ENCODE peak calls at places on chromosome 3, in nine cellular contexts. S is astrocyte of the spinal cord, T is colonic mucosa, G is RWPE2, M is psoas muscle, V is mucosa of descending colon, C is tibial artery, E is D721Med, Y is heart right ventricle. P is an unnamed sample.

GRCh38 chr3:134650431-134651346 is at the start of gene KY:
- DNase-seq in C (no peak), S (peak), T (no peak), Y (peak), M (peak), E (peak), V (peak), G (no peak), P (no peak)

GRCh38 chr3:140470211-140470610 is 207.7 kb upstream of the TRIM42 start:
- DNase-seq in E (no peak), M (no peak), C (no peak), Y (no peak), G (no peak), S (no peak), V (no peak), T (no peak), P (no peak)

GRCh38 chr3:149131594-149131993 is 2.2 kb downstream of the HPS3 start:
- DNase-seq in E (no peak), M (no peak), T (no peak), C (no peak), Y (no peak), S (no peak), G (no peak), V (no peak), P (no peak)

GRCh38 chr3:148379763-148380162 is 317.9 kb upstream of the AGTR1 start:
- DNase-seq in E (no peak), S (peak), V (peak), G (no peak), T (no peak), C (no peak), Y (no peak), M (no peak), P (peak)

GRCh38 chr3:112134335-112135124 is 1.5 kb upstream of the GCSAM start:
- DNase-seq in E (no peak), Y (no peak), T (no peak), V (no peak), M (no peak), S (no peak), G (no peak), C (no peak), P (no peak)

GRCh38 chr3:132730891-132731580 is 8.8 kb upstream of the NPHP3 start:
- DNase-seq in M (no peak), E (no peak), T (no peak), G (no peak), S (peak), C (no peak), Y (no peak), V (no peak), P (peak)

GRCh38 chr3:41682996-41683395 is 278.9 kb downstream of the ULK4 start:
- DNase-seq in E (no peak), Y (no peak), M (no peak), T (no peak), V (no peak), S (peak), C (no peak), G (no peak), P (peak)

GRCh38 chr3:139441656-139442055 is 34.7 kb downstream of the RBP2 start:
- DNase-seq in S (no peak), V (no peak), E (no peak), M (no peak), G (no peak), C (no peak), T (no peak), Y (no peak), P (no peak)

GRCh38 chr3:176663376-176663775 is 533.9 kb downstream of the TBL1XR1 start:
- DNase-seq in V (no peak), Y (no peak), C (no peak), S (peak), T (no peak), M (no peak), G (no peak), E (no peak), P (no peak)

GRCh38 chr3:123629747-123630047 is 44.8 kb upstream of the HACD2 start:
- DNase-seq in V (no peak), Y (no peak), G (no peak), C (no peak), E (no peak), T (no peak), M (no peak), S (no peak), P (no peak)

GRCh38 chr3:197224034-197224444 is 74.4 kb downstream of the DLG1 start:
- DNase-seq in T (no peak), C (no peak), M (no peak), S (peak), E (no peak), G (no peak), V (no peak), Y (no peak), P (peak)

GRCh38 chr3:142990706-142991105 is 10.7 kb upstream of the U2SURP start:
- DNase-seq in T (no peak), V (no peak), C (no peak), M (no peak), E (no peak), S (no peak), Y (no peak), G (no peak), P (no peak)

GRCh38 chr3:135240426-135240825 is 445.4 kb downstream of the EPHB1 start:
- DNase-seq in Y (no peak), T (no peak), M (no peak), S (no peak), V (no peak), C (no peak), G (no peak), E (no peak), P (no peak)

GRCh38 chr3:55461896-55462295 is 25.2 kb downstream of the WNT5A start:
- DNase-seq in G (no peak), S (peak), T (no peak), Y (no peak), E (no peak), V (no peak), C (no peak), M (no peak), P (peak)

GRCh38 chr3:70861234-70861633 is 548.8 kb upstream of the MDFIC2 start:
- DNase-seq in G (no peak), C (no peak), Y (no peak), V (no peak), M (no peak), E (no peak), S (peak), T (no peak), P (peak)

GRCh38 chr3:187734841-187735240 is 10.4 kb downstream of the BCL6 start:
- DNase-seq in M (no peak), G (no peak), V (no peak), S (no peak), Y (no peak), T (no peak), C (no peak), E (no peak), P (no peak)

GRCh38 chr3:68059628-68060027 is 405.2 kb upstream of the SUCLG2 start:
- DNase-seq in G (no peak), C (no peak), M (no peak), T (no peak), V (no peak), Y (no peak), S (no peak), E (no peak), P (no peak)

GRCh38 chr3:53856964-53857363 is 10.6 kb downstream of the IL17RB start:
- DNase-seq in M (no peak), T (no peak), G (no peak), S (no peak), E (no peak), Y (no peak), C (no peak), V (no peak), P (no peak)

GRCh38 chr3:41148901-41149300 is 50.4 kb upstream of the CTNNB1 start:
- DNase-seq in Y (no peak), S (no peak), C (no peak), T (no peak), G (no peak), V (no peak), E (no peak), M (no peak), P (no peak)

GRCh38 chr3:55000546-55000945 is 72.7 kb upstream of the LRTM1 start:
- DNase-seq in S (peak), Y (no peak), V (peak), E (peak), C (no peak), M (no peak), T (no peak), G (no peak), P (peak)

GRCh38 chr3:9552252-9552999 is 1.2 kb downstream of the LHFPL4 start:
- DNase-seq in V (peak), M (peak), G (peak), S (peak), T (peak), E (peak), C (no peak), Y (peak), P (no peak)

GRCh38 chr3:119145500-119146167 is at the start of gene TEX55:
- DNase-seq in V (peak), Y (peak), T (peak), E (peak), C (no peak), S (peak), G (no peak), M (no peak), P (peak)

GRCh38 chr3:29525254-29525881 is 244.5 kb downstream of the RBMS3 start:
- DNase-seq in E (no peak), G (no peak), M (peak), Y (peak), V (peak), T (peak), S (peak), C (peak), P (peak)

GRCh38 chr3:173739716-173740115 is 342.2 kb downstream of the NLGN1 start:
- DNase-seq in G (no peak), C (no peak), M (no peak), V (no peak), Y (no peak), E (no peak), T (no peak), S (peak), P (peak)

GRCh38 chr3:99624536-99625236 is 13.7 kb upstream of the COL8A1 start:
- DNase-seq in G (no peak), T (no peak), S (no peak), C (no peak), Y (no peak), M (no peak), V (no peak), E (no peak), P (no peak)

GRCh38 chr3:47276558-47276957 is 6.0 kb downstream of the KIF9 start:
- DNase-seq in G (no peak), C (no peak), Y (no peak), E (no peak), M (no peak), V (no peak), T (no peak), S (no peak), P (no peak)

GRCh38 chr3:99472385-99472784 is 166.0 kb upstream of the COL8A1 start:
- DNase-seq in S (no peak), T (no peak), M (no peak), C (peak), Y (no peak), V (no peak), G (no peak), E (no peak), P (no peak)

GRCh38 chr3:103393395-103394186 is 958.8 kb downstream of the ZPLD1 start:
- DNase-seq in C (no peak), E (no peak), T (no peak), V (no peak), M (no peak), G (no peak), Y (no peak), S (peak), P (no peak)

GRCh38 chr3:14288833-14289451 is 110.3 kb downstream of the LSM3 start:
- DNase-seq in E (no peak), M (no peak), V (no peak), Y (no peak), G (no peak), S (no peak), C (no peak), T (no peak), P (no peak)

GRCh38 chr3:150249776-150250175 is 158.3 kb upstream of the TSC22D2 start:
- DNase-seq in T (no peak), G (no peak), M (no peak), E (no peak), C (no peak), S (no peak), Y (no peak), V (no peak), P (no peak)

GRCh38 chr3:196501316-196502064 is 2.1 kb downstream of the RNF168 start:
- DNase-seq in T (peak), Y (no peak), V (peak), C (no peak), G (no peak), E (no peak), M (peak), S (peak), P (peak)

GRCh38 chr3:54563661-54564200 is 364.1 kb downstream of the LRTM1 start:
- DNase-seq in E (no peak), M (no peak), Y (no peak), C (no peak), S (no peak), G (no peak), V (no peak), T (no peak), P (no peak)

GRCh38 chr3:13461169-13462124 is 18.7 kb upstream of the HDAC11 start:
- DNase-seq in S (peak), T (peak), C (no peak), G (no peak), V (peak), E (peak), Y (peak), M (peak), P (peak)

GRCh38 chr3:52193059-52193458 is 4.9 kb upstream of the ALAS1 start:
- DNase-seq in V (no peak), E (no peak), S (no peak), T (no peak), G (no peak), Y (peak), C (no peak), M (peak), P (peak)

GRCh38 chr3:30004481-30004880 is 601.9 kb upstream of the TGFBR2 start:
- DNase-seq in Y (no peak), T (no peak), S (no peak), E (no peak), G (no peak), V (no peak), C (no peak), M (no peak), P (peak)

GRCh38 chr3:25855281-25855680 is 65.4 kb downstream of the OXSM start:
- DNase-seq in T (no peak), S (no peak), Y (no peak), E (no peak), C (no peak), M (no peak), V (no peak), G (no peak), P (no peak)

GRCh38 chr3:12679468-12679867 is 15.6 kb upstream of the RAF1 start:
- DNase-seq in E (no peak), Y (no peak), M (peak), G (peak), S (peak), C (no peak), T (no peak), V (no peak), P (peak)

GRCh38 chr3:190443257-190443656 is 6.4 kb downstream of the TMEM207 start:
- DNase-seq in S (no peak), V (no peak), Y (no peak), C (no peak), T (no peak), G (no peak), E (no peak), M (no peak), P (no peak)
- TF ChIP-seq CTCF in S (peak), V (no peak), Y (no peak), C (no peak), T (no peak), G (peak), E (peak), M (no peak), P (peak)

GRCh38 chr3:129975332-129976090 is 991 bp downstream of the TRH start:
- DNase-seq in T (no peak), S (no peak), V (no peak), G (no peak), Y (peak), E (no peak), C (peak), M (peak), P (no peak)
- TF ChIP-seq CTCF in T (no peak), S (no peak), V (no peak), G (no peak), Y (no peak), E (no peak), C (no peak), M (no peak), P (no peak)

GRCh38 chr3:184228376-184229137 is 828 bp upstream of the VWA5B2 start:
- DNase-seq in G (no peak), M (no peak), S (no peak), Y (no peak), V (no peak), E (no peak), T (no peak), C (no peak), P (no peak)

GRCh38 chr3:184227481-184227935 is 1.9 kb upstream of the VWA5B2 start:
- DNase-seq in Y (no peak), G (no peak), M (no peak), C (no peak), T (no peak), E (no peak), V (peak), S (no peak), P (no peak)

GRCh38 chr3:184230603-184231528 is 1.5 kb downstream of the VWA5B2 start:
- DNase-seq in V (peak), Y (no peak), C (no peak), T (peak), S (no peak), M (no peak), G (peak), E (no peak), P (no peak)

GRCh38 chr3:184230081-184230602 is 757 bp downstream of the VWA5B2 start:
- DNase-seq in Y (no peak), T (no peak), E (peak), M (no peak), C (no peak), V (no peak), S (no peak), G (no peak), P (no peak)

GRCh38 chr3:184229424-184230080 is at the start of gene VWA5B2:
- DNase-seq in M (peak), Y (peak), C (no peak), S (peak), V (peak), T (peak), E (peak), G (peak), P (peak)
- TF ChIP-seq CTCF in M (peak), Y (peak), C (no peak), S (no peak), V (no peak), T (no peak), E (no peak), G (no peak), P (no peak)

DNA sequence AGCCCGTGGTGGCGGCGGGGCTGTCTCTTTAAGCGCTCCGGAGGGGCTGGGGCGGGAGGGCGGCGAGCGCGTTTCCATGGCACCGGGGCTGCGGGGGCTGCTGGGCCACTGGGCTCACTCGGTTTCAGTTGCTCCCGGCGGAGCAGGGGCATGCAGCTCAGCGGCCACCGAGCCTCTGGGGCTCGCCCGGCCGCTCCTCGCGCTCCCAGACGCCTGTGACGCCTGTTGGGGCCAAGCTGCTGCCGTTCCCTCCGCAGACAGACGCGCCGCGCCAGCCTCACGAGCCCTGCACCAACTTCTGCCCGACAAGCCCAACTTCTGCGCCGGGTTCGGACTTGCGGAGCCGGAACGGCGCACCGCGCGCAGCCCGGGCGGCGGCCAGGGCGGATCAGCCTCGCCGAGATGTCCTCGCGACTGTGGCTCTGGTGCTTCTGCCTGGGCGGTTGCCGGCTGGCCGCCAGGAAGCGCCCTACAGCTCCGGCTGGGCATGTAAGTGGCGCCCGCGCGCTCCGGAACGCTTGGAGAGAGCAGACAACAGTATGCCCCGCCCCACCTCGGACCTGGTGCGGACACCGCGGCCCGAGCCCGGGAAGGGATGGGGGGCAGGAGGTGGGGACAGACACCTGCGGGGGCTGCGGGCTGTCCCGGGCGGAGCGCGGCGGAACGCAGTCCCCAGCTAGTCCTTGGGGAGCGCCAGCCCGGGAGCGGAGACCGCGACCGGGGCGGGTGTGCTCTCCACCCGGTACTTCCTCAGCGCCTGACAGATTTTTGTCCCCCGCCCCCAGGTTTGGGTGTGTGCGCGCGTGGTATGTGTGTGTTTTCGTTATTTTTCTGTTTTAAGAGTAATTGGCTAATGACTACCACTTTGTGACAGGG is 154.1 kb upstream of the GOLIM4 start:
- DNase-seq in M (peak), C (peak), V (peak), S (peak), E (peak), G (peak), T (peak), Y (peak), P (peak)
- TF ChIP-seq CTCF in M (peak), C (no peak), V (no peak), S (peak), E (peak), G (peak), T (peak), Y (peak), P (peak)

DNA sequence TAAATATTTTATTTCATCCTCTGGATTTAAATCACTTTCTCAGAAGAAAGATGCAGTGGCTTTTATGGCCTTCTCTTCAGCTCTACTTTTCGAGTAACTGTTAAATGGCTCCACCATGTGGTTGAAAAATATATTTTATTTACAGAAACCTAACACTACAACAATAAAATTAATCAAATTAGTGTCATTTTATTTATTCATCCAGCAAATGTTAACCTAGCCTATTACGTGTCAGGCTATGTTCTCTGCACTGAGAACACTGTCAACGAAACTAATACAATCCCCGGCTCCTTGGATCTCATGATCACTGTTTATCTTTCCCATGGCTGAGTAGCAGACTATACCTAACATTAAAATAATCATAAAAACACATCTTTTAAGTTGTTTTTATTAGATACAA is 148.0 kb upstream of the OSTN start:
- DNase-seq in M (no peak), S (peak), V (no peak), Y (no peak), E (no peak), C (no peak), T (no peak), G (no peak), P (peak)
- TF ChIP-seq CTCF in M (peak), S (peak), V (no peak), Y (peak), E (peak), C (peak), T (peak), G (peak), P (peak)

GRCh38 chr3:45716790-45717336 is 27.7 kb downstream of the SACM1L start:
- DNase-seq in V (no peak), G (no peak), S (no peak), C (no peak), T (no peak), E (no peak), Y (no peak), M (no peak), P (no peak)
- TF ChIP-seq CTCF in V (no peak), G (no peak), S (no peak), C (no peak), T (no peak), E (no peak), Y (no peak), M (no peak), P (no peak)

GRCh38 chr3:126941721-126942270 is 41.1 kb upstream of the PLXNA1 start:
- DNase-seq in V (no peak), M (no peak), Y (no peak), E (no peak), S (no peak), T (no peak), C (no peak), G (no peak), P (no peak)

GRCh38 chr3:126938520-126939346 is 44.2 kb upstream of the PLXNA1 start:
- DNase-seq in C (peak), V (peak), M (no peak), S (no peak), T (peak), E (no peak), G (no peak), Y (no peak), P (no peak)

GRCh38 chr3:126936853-126937395 is 46.0 kb upstream of the PLXNA1 start:
- DNase-seq in V (no peak), S (no peak), M (no peak), E (no peak), T (no peak), C (peak), G (peak), Y (no peak), P (no peak)

GRCh38 chr3:126937533-126938432 is 45.1 kb upstream of the PLXNA1 start:
- DNase-seq in S (peak), Y (no peak), V (no peak), E (no peak), M (no peak), C (peak), T (no peak), G (peak), P (no peak)

GRCh38 chr3:126939347-126939735 is 43.6 kb upstream of the PLXNA1 start:
- DNase-seq in S (no peak), V (no peak), E (no peak), Y (no peak), C (no peak), G (no peak), M (no peak), T (no peak), P (no peak)
- TF ChIP-seq CTCF in S (no peak), V (no peak), E (no peak), Y (peak), C (no peak), G (no peak), M (no peak), T (no peak), P (peak)